ENCODE peak calls at places on chromosomes 2 and 18, in six cellular contexts. X, B, D, T, M and N are unnamed samples. For H3K36me3, the result is how much of the 10 kb centered on the place peaks cover.

GRCh38 chr2:24717263-24717951 is 75.8 kb downstream of the PTRHD1 start:
- DNase-seq in X (no peak), B (no peak), D (no peak), T (no peak), M (no peak), N (no peak)

GRCh38 chr18:46002934-46003333 is 35.8 kb upstream of the EPG5 start:
- DNase-seq in X (no peak), B (no peak), D (no peak), T (no peak), M (no peak), N (no peak)

GRCh38 chr2:28318023-28318422 is 74.6 kb upstream of the FOSL2 start:
- DNase-seq in X (no peak), B (no peak), D (no peak), T (no peak), M (no peak), N (no peak)

GRCh38 chr2:25587361-25587760 is 86.0 kb downstream of the DTNB start:
- DNase-seq in X (peak), B (no peak), D (no peak), T (no peak), M (no peak), N (no peak)

GRCh38 chr18:29361843-29362242 is 1184.9 kb upstream of the CDH2 start:
- DNase-seq in X (no peak), B (no peak), D (peak), T (no peak), M (no peak), N (no peak)

GRCh38 chr2:239927424-239927981 is 97.6 kb downstream of the NDUFA10 start:
- DNase-seq in X (peak), B (peak), D (no peak), T (peak), M (no peak), N (peak)

GRCh38 chr2:88733155-88733902 is 41.9 kb downstream of the RPIA start:
- DNase-seq in X (no peak), B (no peak), D (no peak), T (no peak), M (no peak), N (no peak)

GRCh38 chr2:23294238-23294637 is 90.7 kb upstream of the KLHL29 start:
- DNase-seq in X (no peak), B (no peak), D (no peak), T (no peak), M (no peak), N (no peak)

GRCh38 chr2:160694631-160695030 is 201.0 kb upstream of the RBMS1 start:
- DNase-seq in X (no peak), B (no peak), D (no peak), T (no peak), M (no peak), N (no peak)

GRCh38 chr2:204664708-204665121 is 119.4 kb downstream of the PARD3B start:
- DNase-seq in X (peak), B (no peak), D (no peak), T (no peak), M (no peak), N (no peak)

GRCh38 chr2:152342259-152343046 is 7.5 kb downstream of the FMNL2 start:
- DNase-seq in X (no peak), B (no peak), D (no peak), T (no peak), M (no peak), N (no peak)
- H3K36me3 ChIP-seq in X (under half), B (under half), D (under half), T (under half), M (half or more), N (under half)

DNA sequence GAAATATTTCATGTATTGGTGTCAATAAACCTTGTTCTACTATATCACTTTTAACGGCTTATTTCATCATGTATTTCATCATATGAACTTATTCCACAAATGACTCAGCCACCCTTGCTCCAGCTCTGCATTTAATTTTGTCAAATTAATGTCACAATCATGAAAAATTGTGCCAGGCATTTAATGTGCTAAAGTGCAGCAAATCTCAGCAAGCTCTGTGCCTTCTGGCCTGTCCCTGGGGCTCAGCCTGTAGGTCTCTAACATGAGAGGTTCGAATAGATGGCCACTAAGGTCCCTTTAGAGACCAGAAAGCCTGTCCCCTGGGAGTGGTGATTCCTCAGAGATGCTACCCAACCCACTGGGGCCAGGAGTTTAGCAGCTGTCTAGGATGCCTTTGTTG is 28.7 kb downstream of the BOD1L2 start:
- DNase-seq in X (peak), B (no peak), D (no peak), T (no peak), M (no peak), N (no peak)
- H3K36me3 ChIP-seq in X (under half), B (under half), D (under half), T (under half), M (under half), N (under half)

GRCh38 chr2:231207734-231208133 is 9.3 kb downstream of the ARMC9 start:
- DNase-seq in X (no peak), B (no peak), D (no peak), T (no peak), M (no peak), N (no peak)

GRCh38 chr2:231218356-231218755 is 19.9 kb downstream of the ARMC9 start:
- DNase-seq in X (no peak), B (no peak), D (no peak), T (no peak), M (no peak), N (peak)

GRCh38 chr2:231211461-231211860 is 13.0 kb downstream of the ARMC9 start:
- DNase-seq in X (no peak), B (no peak), D (no peak), T (no peak), M (no peak), N (no peak)

GRCh38 chr2:231213931-231214642 is 15.7 kb downstream of the ARMC9 start:
- DNase-seq in X (no peak), B (no peak), D (no peak), T (no peak), M (no peak), N (no peak)

DNA sequence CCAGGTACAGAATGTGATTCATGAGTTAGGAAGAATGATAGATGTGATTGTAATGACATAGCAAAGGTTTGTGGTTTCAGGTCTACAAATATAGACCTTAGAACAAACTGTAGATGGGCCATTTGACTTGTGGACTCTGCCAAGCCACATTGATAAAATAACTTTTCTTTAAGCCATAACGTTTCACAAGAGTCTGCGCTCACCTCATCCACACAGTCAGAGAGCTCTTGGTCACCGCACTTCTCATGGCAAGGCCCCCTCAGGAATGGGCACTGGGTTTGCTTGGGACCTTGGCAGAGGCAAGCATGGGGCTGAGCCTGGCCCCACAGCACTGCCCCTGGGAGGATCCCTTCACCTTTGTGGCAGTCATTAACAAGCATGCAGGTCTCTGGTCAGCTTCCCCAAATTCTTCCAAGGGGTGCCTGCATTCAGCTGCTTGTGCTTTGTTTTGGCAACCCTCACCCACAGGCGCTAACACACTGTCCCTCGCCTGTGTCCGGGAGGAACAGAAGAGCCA is 14.0 kb downstream of the ARMC9 start:
- DNase-seq in X (no peak), B (no peak), D (no peak), T (no peak), M (no peak), N (no peak)
- H3K36me3 ChIP-seq in X (under half), B (under half), D (under half), T (under half), M (half or more), N (under half)

DNA sequence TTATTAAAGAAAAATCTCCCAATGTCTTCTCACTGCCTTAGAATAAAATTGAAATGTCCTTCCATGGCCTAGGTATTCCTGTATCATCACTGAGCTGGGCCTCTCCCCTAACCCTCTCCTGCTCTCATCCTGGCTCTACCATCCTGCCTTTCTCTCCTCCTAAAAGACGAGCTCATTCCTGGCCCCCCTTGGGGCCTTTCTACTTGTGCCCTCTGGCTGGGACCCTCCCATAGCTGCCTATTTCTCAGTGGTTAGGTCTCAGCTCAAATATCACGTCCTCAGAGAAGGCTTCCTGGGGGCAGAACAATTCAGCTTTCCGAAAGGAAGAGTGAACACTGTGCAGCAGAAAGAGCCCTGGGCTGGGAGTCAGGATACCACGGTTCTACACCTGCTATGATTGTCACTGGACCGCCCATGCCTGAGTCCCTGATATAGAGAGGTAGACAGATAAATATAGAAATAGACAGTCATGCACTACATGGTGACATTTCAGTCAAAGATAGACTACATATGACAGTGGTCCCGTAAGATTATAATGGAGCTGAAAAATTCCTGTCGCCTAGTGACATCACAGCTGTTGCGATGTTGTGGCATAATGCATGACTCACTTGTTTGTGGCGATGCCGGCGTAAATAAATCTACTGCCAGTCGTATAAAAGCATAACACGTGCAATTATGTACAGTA is 9.4 kb downstream of the DNPEP start:
- DNase-seq in X (no peak), B (no peak), D (no peak), T (no peak), M (peak), N (no peak)
- H3K36me3 ChIP-seq in X (under half), B (half or more), D (under half), T (under half), M (half or more), N (half or more)

DNA sequence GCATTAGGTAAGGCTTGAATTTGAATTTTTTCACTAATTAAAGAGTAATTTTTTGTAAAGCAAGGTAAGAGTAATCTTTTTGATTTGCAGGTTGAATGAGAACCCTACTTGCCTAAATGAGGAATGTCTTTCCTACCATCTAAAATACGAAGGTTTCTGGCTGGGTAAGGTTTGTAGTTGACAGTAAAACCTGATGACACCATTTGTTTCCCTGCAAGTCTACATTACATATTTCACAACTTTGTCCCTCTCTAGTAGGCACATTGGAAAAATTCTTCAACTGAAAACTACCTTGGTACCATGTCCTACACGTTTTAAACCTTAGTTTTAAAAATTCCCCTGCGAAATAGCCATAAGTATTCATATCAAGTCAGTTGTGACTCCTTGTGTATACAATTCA is 9.4 kb downstream of the HNRNPA3 start:
- DNase-seq in X (no peak), B (no peak), D (no peak), T (no peak), M (no peak), N (no peak)
- H3K36me3 ChIP-seq in X (half or more), B (half or more), D (half or more), T (half or more), M (half or more), N (half or more)

GRCh38 chr2:216287251-216287650 is 85.0 kb downstream of the MARCHF4 start:
- DNase-seq in X (peak), B (no peak), D (no peak), T (no peak), M (no peak), N (no peak)

GRCh38 chr2:216283038-216283900 is 89.0 kb downstream of the MARCHF4 start:
- DNase-seq in X (no peak), B (no peak), D (peak), T (peak), M (no peak), N (no peak)

GRCh38 chr2:216284708-216285107 is 87.6 kb downstream of the MARCHF4 start:
- DNase-seq in X (no peak), B (no peak), D (no peak), T (no peak), M (no peak), N (no peak)

GRCh38 chr2:216286616-216287231 is 85.6 kb downstream of the MARCHF4 start:
- DNase-seq in X (peak), B (no peak), D (no peak), T (no peak), M (no peak), N (no peak)

DNA sequence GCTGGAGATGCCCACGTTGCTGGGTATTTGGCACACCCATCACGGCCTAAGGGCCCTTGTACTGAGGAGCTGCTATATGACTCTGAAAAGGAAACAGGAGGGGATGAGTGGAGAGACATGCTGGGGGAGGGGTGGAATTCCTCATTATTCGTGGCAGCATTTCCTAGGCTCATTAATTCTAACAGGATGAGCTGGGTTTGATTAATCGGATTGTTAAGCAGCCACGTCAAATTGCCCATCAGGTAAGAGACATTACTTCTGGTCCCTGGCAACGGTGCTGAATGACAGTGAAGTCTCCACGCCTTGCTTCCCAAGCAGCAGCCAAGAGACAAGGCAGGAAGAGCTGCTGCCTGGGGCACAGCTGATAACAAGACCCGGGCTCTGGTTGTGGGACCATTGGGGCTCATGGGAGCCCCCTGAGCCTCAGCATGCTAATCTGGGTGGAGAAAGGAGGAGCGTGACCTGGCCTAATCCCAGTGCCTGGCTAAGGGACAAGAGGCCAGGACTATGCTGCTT is 86.6 kb downstream of the MARCHF4 start:
- DNase-seq in X (no peak), B (no peak), D (no peak), T (no peak), M (no peak), N (no peak)
- H3K36me3 ChIP-seq in X (under half), B (under half), D (under half), T (under half), M (under half), N (under half)

DNA sequence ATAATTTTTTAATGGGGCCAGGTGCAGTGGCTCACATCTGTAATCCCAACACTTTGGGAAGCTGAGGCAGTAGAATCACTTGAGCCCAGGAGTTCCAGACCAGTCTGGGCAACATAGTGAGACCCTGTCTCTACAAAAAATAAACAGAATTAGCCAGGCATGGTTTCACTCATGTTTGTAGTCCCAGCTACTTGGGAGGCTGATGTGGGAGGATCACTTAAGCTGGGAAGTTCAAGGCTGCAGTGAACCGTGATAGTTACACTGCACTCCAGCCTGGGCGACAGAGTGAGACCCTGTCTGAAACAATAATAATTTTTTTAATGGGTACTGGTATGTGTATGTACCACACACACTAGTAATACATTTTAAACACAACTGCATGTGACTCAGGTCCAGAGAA is 2.4 kb downstream of the ARL6IP6 start:
- DNase-seq in X (no peak), B (no peak), D (no peak), T (no peak), M (no peak), N (no peak)
- H3K36me3 ChIP-seq in X (under half), B (under half), D (half or more), T (under half), M (half or more), N (under half)

GRCh38 chr2:165057931-165058330 is 102.6 kb upstream of the SLC38A11 start:
- DNase-seq in X (no peak), B (no peak), D (no peak), T (no peak), M (no peak), N (no peak)

GRCh38 chr2:165054667-165055066 is 99.3 kb upstream of the SLC38A11 start:
- DNase-seq in X (no peak), B (no peak), D (no peak), T (peak), M (no peak), N (no peak)

GRCh38 chr2:165055081-165055879 is 100.0 kb upstream of the SLC38A11 start:
- DNase-seq in X (no peak), B (no peak), D (no peak), T (no peak), M (no peak), N (no peak)

GRCh38 chr2:165057308-165057707 is 102.0 kb upstream of the SLC38A11 start:
- DNase-seq in X (no peak), B (no peak), D (no peak), T (no peak), M (no peak), N (no peak)

DNA sequence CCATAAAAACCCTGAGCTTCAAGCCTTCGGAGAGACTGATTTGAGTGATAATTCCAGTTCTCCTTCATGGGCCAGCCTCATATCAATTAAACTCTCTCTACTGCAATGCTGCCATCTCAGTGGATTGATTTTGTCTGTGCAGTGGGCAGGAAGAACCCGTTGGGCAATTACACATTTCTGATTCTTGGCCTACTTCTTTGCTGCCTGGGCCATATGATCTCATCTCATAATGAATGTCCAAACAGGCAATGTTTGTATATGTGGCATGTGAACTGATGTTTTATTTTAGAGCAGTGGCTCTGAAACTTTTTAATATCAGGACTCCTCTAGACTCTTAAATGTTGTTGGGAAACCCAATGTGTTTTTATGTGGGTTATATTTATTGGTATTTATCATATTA is 101.3 kb upstream of the SLC38A11 start:
- DNase-seq in X (no peak), B (no peak), D (no peak), T (no peak), M (no peak), N (no peak)
- H3K36me3 ChIP-seq in X (under half), B (under half), D (under half), T (under half), M (under half), N (under half)

GRCh38 chr2:73855526-73855925 is 26.8 kb downstream of the STAMBP start:
- DNase-seq in X (peak), B (no peak), D (no peak), T (no peak), M (no peak), N (no peak)
- H3K36me3 ChIP-seq in X (under half), B (half or more), D (half or more), T (half or more), M (half or more), N (half or more)